ENCODE peak calls at places on chromosomes 11 and 22, in four cellular contexts. A is HCT116, N is heart left ventricle, D is kidney. V is an unnamed sample. For H3K36me3, the result is how much of the 10 kb centered on the place peaks cover.

GRCh38 chr11:35223429-35223828 is 84.5 kb downstream of the CD44 start:
- DNase-seq in A (no peak), N (no peak), D (peak), V (no peak)

GRCh38 chr22:38009000-38009806 is 24.8 kb upstream of the SOX10 start:
- DNase-seq in A (no peak), N (no peak), D (no peak), V (no peak)

GRCh38 chr11:113675565-113675964 is 30.5 kb downstream of the TMPRSS5 start:
- DNase-seq in A (no peak), N (no peak), D (no peak), V (no peak)

GRCh38 chr11:71372693-71373657 is 75.2 kb downstream of the DHCR7 start:
- DNase-seq in A (peak), N (no peak), D (no peak), V (no peak)

GRCh38 chr11:110349109-110349996 is 52.9 kb upstream of the RDX start:
- DNase-seq in A (no peak), N (no peak), D (no peak), V (no peak)

GRCh38 chr11:62974848-62975522 is 9.8 kb downstream of the SLC22A6 start:
- DNase-seq in A (peak), N (peak), D (no peak), V (no peak)

GRCh38 chr22:49212002-49212401 is 615.7 kb downstream of the BRD1 start:
- DNase-seq in A (no peak), N (no peak), D (peak), V (no peak)

GRCh38 chr11:118143661-118144185 is 8.9 kb downstream of the SCN4B start:
- DNase-seq in A (no peak), N (no peak), D (no peak), V (no peak)

GRCh38 chr11:127825185-127825584 is 762.2 kb downstream of the ETS1 start:
- DNase-seq in A (no peak), N (no peak), D (no peak), V (no peak)

GRCh38 chr11:63862923-63863322 is 24.0 kb downstream of the MARK2 start:
- DNase-seq in A (no peak), N (no peak), D (no peak), V (no peak)

GRCh38 chr22:29375436-29376076 is 12.8 kb downstream of the AP1B1 start:
- DNase-seq in A (no peak), N (no peak), D (no peak), V (no peak)

GRCh38 chr11:116691779-116692178 is 81.0 kb downstream of the BUD13 start:
- DNase-seq in A (peak), N (no peak), D (no peak), V (no peak)

GRCh38 chr11:17408641-17409040 is 20.2 kb upstream of the KCNJ11 start:
- DNase-seq in A (no peak), N (no peak), D (peak), V (no peak)

GRCh38 chr22:35154937-35155387 is 89.0 kb downstream of the ISX start:
- DNase-seq in A (peak), N (peak), D (no peak), V (no peak)

GRCh38 chr11:35042265-35042664 is 96.7 kb upstream of the CD44 start:
- DNase-seq in A (no peak), N (no peak), D (no peak), V (no peak)

GRCh38 chr11:62241095-62241494 is 944 bp upstream of the SCGB1D2 start:
- DNase-seq in A (no peak), N (no peak), D (no peak), V (no peak)

GRCh38 chr11:130165601-130166456 is 6.2 kb downstream of the ST14 start:
- DNase-seq in A (no peak), N (no peak), D (no peak), V (no peak)

GRCh38 chr11:81895258-81895657 is 838.4 kb downstream of the FAM181B start:
- DNase-seq in A (no peak), N (no peak), D (no peak), V (no peak)

GRCh38 chr11:125941606-125942275 is 4.1 kb upstream of the VSIG10L2 start:
- DNase-seq in A (peak), N (peak), D (no peak), V (no peak)

GRCh38 chr11:78420796-78421209 is 3.2 kb upstream of the GAB2 start:
- DNase-seq in A (no peak), N (peak), D (peak), V (no peak)

GRCh38 chr11:70078095-70078795 is at the start of gene ANO1:
- DNase-seq in A (no peak), N (no peak), D (peak), V (no peak)

GRCh38 chr11:11620251-11620965 is 1.4 kb downstream of the GALNT18 start:
- DNase-seq in A (peak), N (peak), D (peak), V (no peak)

GRCh38 chr11:74195828-74196227 is 24.7 kb downstream of the PPME1 start:
- DNase-seq in A (no peak), N (no peak), D (no peak), V (no peak)

DNA sequence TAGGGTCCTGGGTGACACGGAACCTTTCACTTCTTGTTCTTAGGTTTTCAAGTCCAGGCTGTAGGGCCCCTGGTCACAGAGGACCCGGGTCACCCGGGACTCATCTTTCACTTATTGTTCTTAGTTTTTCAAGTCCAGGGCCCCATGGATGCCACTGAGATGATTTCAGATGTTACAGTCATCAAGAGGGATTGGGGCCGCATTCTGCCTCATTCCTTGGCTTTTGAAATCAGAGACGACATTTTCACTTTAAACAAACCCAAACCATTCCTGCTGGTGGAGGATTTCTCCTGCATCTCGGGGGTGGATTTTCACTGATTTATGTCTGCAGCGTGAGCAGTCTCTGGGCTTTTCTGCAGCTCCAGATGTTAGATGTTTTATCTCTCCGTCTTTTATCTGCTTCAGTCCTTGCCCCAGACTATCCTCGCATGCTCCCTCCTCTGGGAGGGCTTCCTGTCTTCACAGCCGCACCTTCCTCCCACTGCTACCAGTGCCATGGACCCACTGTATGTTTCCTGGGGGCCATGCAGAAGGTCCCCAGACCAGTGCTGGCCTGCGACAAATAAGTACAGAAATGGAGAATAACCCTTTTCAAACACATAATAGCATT is 27.4 kb downstream of the FBLN1 start:
- DNase-seq in A (no peak), N (no peak), D (no peak), V (no peak)
- H3K36me3 ChIP-seq in A (under half), N (under half), D (under half), V (under half)

GRCh38 chr22:19482297-19482696 is 2.6 kb downstream of the CDC45 start:
- DNase-seq in A (no peak), N (no peak), D (no peak), V (no peak)
- H3K36me3 ChIP-seq in A (under half), N (under half), D (under half), V (under half)

DNA sequence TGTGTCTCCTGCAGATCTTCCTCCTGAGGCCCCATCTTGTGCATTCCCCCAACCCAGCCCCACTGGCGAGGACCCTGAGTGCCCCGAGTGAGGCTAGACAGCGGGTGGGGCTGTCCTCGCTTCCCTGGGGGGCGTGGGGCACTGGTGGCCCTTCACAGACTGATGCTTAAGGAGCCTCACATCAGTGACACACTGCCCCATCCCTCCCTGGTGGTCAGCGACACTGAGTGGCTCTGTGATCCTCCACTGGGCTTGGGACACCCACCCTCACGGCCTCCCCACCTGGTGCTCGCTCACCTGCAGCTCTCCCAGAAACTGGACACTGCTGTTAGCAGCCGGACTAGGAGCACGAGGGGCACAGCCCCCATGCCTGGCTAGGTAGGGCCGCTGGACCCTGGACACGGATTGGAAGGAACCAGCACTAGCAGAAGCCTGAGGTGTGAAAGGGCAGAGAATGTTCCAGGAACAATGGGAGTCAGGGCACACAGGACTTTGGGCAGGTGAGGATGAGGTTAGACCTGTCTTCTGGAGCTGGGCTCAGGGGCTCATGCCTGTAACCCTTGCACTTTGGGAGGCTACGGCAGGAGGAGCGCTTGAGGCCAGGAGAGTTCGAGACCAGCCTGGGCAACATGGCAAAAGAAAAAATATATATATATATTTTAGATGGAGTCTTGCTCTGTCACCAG is 23.2 kb upstream of the TXNRD2 start:
- DNase-seq in A (no peak), N (no peak), D (peak), V (no peak)
- H3K36me3 ChIP-seq in A (under half), N (under half), D (under half), V (under half)

GRCh38 chr11:75823415-75823814 is 8.4 kb downstream of the UVRAG start:
- DNase-seq in A (no peak), N (no peak), D (no peak), V (no peak)
- H3K36me3 ChIP-seq in A (under half), N (under half), D (under half), V (under half)

V was measured in SK-N-MC.